ENCODE peak calls at places on chromosomes 12 and 14, in four cellular contexts. G is dorsolateral prefrontal cortex, S is WERI-Rb-1, Z is WTC11. U is an unnamed sample.

GRCh38 chr12:110750784-110751461 is 8.2 kb upstream of the PPP1CC start:
- DNase-seq in Z (no peak), G (no peak), S (no peak), U (no peak)

GRCh38 chr12:49541140-49541861 is 2.5 kb downstream of the KCNH3 start:
- DNase-seq in G (no peak), Z (no peak), S (no peak), U (no peak)

GRCh38 chr14:76463105-76463504 is 87.2 kb downstream of the ESRRB start:
- DNase-seq in S (no peak), G (no peak), Z (no peak), U (no peak)

GRCh38 chr12:21451529-21451928 is 14.1 kb downstream of the PYROXD1 start:
- DNase-seq in Z (no peak), S (no peak), G (no peak), U (no peak)

GRCh38 chr12:94148841-94149780 is 734 bp downstream of the PLXNC1 start:
- DNase-seq in S (peak), G (peak), Z (peak), U (peak)

GRCh38 chr14:74579447-74580274 is 32.4 kb downstream of the LTBP2 start:
- DNase-seq in Z (no peak), S (no peak), G (no peak), U (no peak)

GRCh38 chr12:116346222-116346621 is 68.7 kb upstream of the MED13L start:
- DNase-seq in S (peak), G (no peak), Z (no peak), U (no peak)

GRCh38 chr14:62939970-62940369 is 105.3 kb downstream of the KCNH5 start:
- DNase-seq in G (no peak), Z (no peak), S (no peak), U (no peak)

GRCh38 chr12:132456186-132456943 is 33.6 kb upstream of the FBRSL1 start:
- DNase-seq in Z (no peak), G (no peak), S (no peak), U (no peak)

GRCh38 chr12:49059385-49060232 is 985 bp downstream of the KMT2D start:
- DNase-seq in Z (peak), G (no peak), S (peak), U (peak)

GRCh38 chr12:124763594-124763979 is 100.1 kb downstream of the SCARB1 start:
- DNase-seq in S (no peak), G (no peak), Z (no peak), U (no peak)

GRCh38 chr14:97058071-97058470 is 260.9 kb downstream of the VRK1 start:
- DNase-seq in G (no peak), Z (no peak), S (no peak), U (no peak)

GRCh38 chr12:32493282-32493681 is 93.9 kb downstream of the FGD4 start:
- DNase-seq in S (no peak), G (no peak), Z (no peak), U (no peak)

GRCh38 chr12:89244536-89244935 is 107.8 kb downstream of the DUSP6 start:
- DNase-seq in S (no peak), Z (no peak), G (no peak), U (no peak)

GRCh38 chr14:52837451-52837850 is 46.0 kb upstream of the GNPNAT1 start:
- DNase-seq in S (no peak), G (no peak), Z (no peak), U (no peak)

GRCh38 chr12:54126696-54127537 is 61.9 kb downstream of the SMUG1 start:
- DNase-seq in Z (peak), G (no peak), S (peak), U (no peak)

GRCh38 chr12:79692860-79693605 is 2.3 kb upstream of the PAWR start:
- DNase-seq in G (no peak), S (no peak), Z (no peak), U (no peak)

GRCh38 chr12:47758834-47759690 is at the start of gene RAPGEF3:
- DNase-seq in S (peak), G (peak), Z (peak), U (peak)

GRCh38 chr12:3752741-3753486 is at the start of gene CRACR2A:
- DNase-seq in Z (peak), G (no peak), S (peak), U (peak)

GRCh38 chr12:47997321-47997720 is 7.0 kb downstream of the COL2A1 start:
- DNase-seq in G (no peak), Z (no peak), S (no peak), U (no peak)

GRCh38 chr14:72262771-72263170 is 330.5 kb downstream of the RGS6 start:
- DNase-seq in Z (no peak), S (no peak), G (no peak), U (no peak)

GRCh38 chr12:70243510-70244331 is 488 bp downstream of the CNOT2 start:
- DNase-seq in G (peak), Z (peak), S (peak), U (peak)

GRCh38 chr14:36988568-36988967 is 183.8 kb downstream of the SLC25A21 start:
- DNase-seq in S (no peak), Z (no peak), G (no peak), U (no peak)

GRCh38 chr14:95329941-95330340 is 10.2 kb upstream of the CLMN start:
- DNase-seq in S (no peak), G (no peak), Z (no peak), U (no peak)

GRCh38 chr14:89303452-89304435 is 113.3 kb downstream of the FOXN3 start:
- DNase-seq in Z (no peak), S (no peak), G (no peak), U (no peak)

GRCh38 chr14:32370720-32371119 is 41.6 kb downstream of the AKAP6 start:
- DNase-seq in S (no peak), G (no peak), Z (no peak), U (no peak)

GRCh38 chr12:26857465-26858176 is 24.6 kb upstream of the ITPR2 start:
- DNase-seq in Z (no peak), S (no peak), G (no peak), U (no peak)

GRCh38 chr12:126397071-126397571 is 1331.9 kb downstream of the AACS start:
- DNase-seq in Z (no peak), G (no peak), S (no peak), U (no peak)

GRCh38 chr12:42409471-42409870 is 83.5 kb downstream of the PPHLN1 start:
- DNase-seq in Z (no peak), S (no peak), G (no peak), U (no peak)

GRCh38 chr12:50362671-50363070 is 33.7 kb downstream of the FAM186A start:
- DNase-seq in S (no peak), Z (no peak), G (no peak), U (no peak)

GRCh38 chr12:2562400-2562799 is 232.4 kb upstream of the FKBP4 start:
- DNase-seq in G (no peak), S (no peak), Z (no peak), U (no peak)

GRCh38 chr12:2154050-2154449 is 101.3 kb downstream of the CACNA1C start:
- DNase-seq in Z (no peak), G (no peak), S (no peak), U (no peak)

DNA sequence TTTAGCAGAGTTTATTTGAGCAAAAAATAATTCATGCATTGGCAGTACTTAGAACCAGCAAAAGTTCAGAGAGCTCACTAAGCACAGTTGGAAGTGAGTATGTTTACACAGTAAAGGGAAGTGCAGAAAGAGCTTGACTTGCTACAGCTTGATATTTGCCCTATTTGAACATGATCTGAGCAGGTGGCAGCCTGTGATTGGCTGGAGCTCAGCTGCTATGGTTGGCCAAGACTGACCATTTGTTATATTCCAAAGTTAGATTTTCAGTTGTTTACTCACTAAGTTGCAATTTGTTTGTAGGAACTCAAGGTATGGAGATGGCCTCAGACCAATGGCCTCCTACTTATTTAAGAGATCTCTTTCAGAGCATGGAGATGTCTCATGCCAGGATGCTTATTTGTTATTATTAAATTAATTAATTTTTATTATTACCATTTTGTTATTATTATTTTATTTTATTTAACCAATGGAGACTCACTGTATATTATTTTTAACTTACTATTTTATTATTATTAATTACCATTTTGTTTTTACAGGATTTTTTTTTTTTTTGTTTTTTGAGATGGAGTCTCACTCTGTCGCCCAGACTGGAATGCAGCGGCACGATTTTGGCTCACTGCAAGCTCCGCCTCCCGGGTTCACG is 49.0 kb downstream of the ATP23 start:
- DNase-seq in Z (no peak), G (no peak), S (no peak), U (no peak)
- TF ChIP-seq CTCF in Z (no peak), G (no peak), S (no peak), U (no peak)

GRCh38 chr12:56951582-56952339 is 5.6 kb downstream of the RDH16 start:
- DNase-seq in G (no peak), Z (no peak), S (no peak), U (no peak)

GRCh38 chr12:56943878-56944277 is 9.7 kb upstream of the SDR9C7 start:
- DNase-seq in S (no peak), Z (no peak), G (no peak), U (no peak)

GRCh38 chr12:56953314-56953713 is 4.1 kb downstream of the RDH16 start:
- DNase-seq in G (no peak), Z (no peak), S (no peak), U (no peak)

GRCh38 chr12:56948881-56949280 is 8.5 kb downstream of the RDH16 start:
- DNase-seq in Z (no peak), G (no peak), S (no peak), U (no peak)

GRCh38 chr12:56947633-56948535 is 9.5 kb downstream of the RDH16 start:
- DNase-seq in Z (peak), S (no peak), G (no peak), U (no peak)
- TF ChIP-seq CTCF in Z (no peak), S (no peak), G (no peak), U (no peak)

GRCh38 chr14:28676481-28676880 is 90.1 kb upstream of the FOXG1 start:
- DNase-seq in G (no peak), S (no peak), Z (no peak), U (no peak)

GRCh38 chr14:28678887-28679286 is 87.7 kb upstream of the FOXG1 start:
- DNase-seq in G (no peak), S (no peak), Z (no peak), U (no peak)

GRCh38 chr14:28677381-28677780 is 89.2 kb upstream of the FOXG1 start:
- DNase-seq in S (no peak), G (no peak), Z (no peak), U (no peak)

GRCh38 chr14:28681681-28682080 is 84.9 kb upstream of the FOXG1 start:
- DNase-seq in S (peak), Z (peak), G (no peak), U (no peak)
- TF ChIP-seq CTCF in S (peak), Z (no peak), G (no peak), U (no peak)

GRCh38 chr12:5186715-5187114 is 143.0 kb downstream of the KCNA5 start:
- DNase-seq in Z (no peak), G (no peak), S (no peak), U (no peak)
- TF ChIP-seq CTCF in Z (no peak), G (no peak), S (no peak), U (no peak)

GRCh38 chr12:121061831-121062230 is 22.8 kb upstream of the OASL start:
- DNase-seq in Z (no peak), G (no peak), S (no peak), U (no peak)
- TF ChIP-seq CTCF in Z (no peak), G (peak), S (peak), U (no peak)

DNA sequence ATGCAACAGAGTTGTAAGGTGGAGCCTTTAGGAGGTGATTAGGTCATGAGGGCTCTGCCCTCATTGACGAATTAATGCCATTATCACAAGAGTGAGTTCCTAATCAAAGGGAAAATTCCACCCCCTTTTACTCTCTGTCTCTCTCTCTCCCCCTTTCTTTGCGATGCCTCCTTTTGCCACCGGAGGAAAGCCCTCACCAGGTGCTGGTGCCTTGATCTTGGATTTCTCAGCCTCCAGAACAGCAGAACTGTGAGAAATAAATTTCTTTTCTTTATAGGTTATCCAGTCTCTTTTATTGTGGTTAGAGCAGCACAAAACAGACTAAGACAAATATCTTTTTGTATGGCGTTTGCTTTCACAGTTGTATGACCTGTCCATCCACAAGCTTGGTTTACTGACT is 180.0 kb upstream of the ARID2 start:
- DNase-seq in S (no peak), G (no peak), Z (no peak), U (no peak)
- TF ChIP-seq CTCF in S (no peak), G (no peak), Z (no peak), U (no peak)